ENCODE peak calls at places on chromosomes 1 and 21, in nine cellular contexts. I, B, W, J, S, Z, K, H and E are unnamed samples.

GRCh38 chr1:204190212-204191211 is 5.8 kb downstream of the KISS1 start:
- DNase-seq in K (peak; percentile 83), Z (peak; percentile 15), W (peak; percentile 43), B (no peak), H (no peak), J (no peak), S (peak; percentile 64), I (no peak), E (no peak)

GRCh38 chr1:1069711-1070676 is 4.1 kb downstream of the RNF223 start:
- DNase-seq in Z (no peak), W (no peak), B (no peak), S (no peak), H (no peak), I (no peak), K (no peak), J (no peak), E (no peak)

GRCh38 chr1:54870869-54871268 is 16.1 kb downstream of the DHCR24 start:
- DNase-seq in W (no peak), K (no peak), J (no peak), S (no peak), H (no peak), Z (no peak), B (no peak), I (no peak), E (no peak)

GRCh38 chr1:8598783-8599182 is 218.7 kb downstream of the RERE start:
- DNase-seq in Z (no peak), W (no peak), B (no peak), S (peak; percentile 13), H (no peak), K (no peak), I (no peak), J (no peak), E (no peak)

GRCh38 chr1:19597463-19598309 is 46.4 kb upstream of the NBL1 start:
- DNase-seq in B (no peak), J (no peak), Z (no peak), K (peak; percentile 31), H (no peak), I (no peak), S (peak; percentile 56), W (peak; percentile 30), E (peak; percentile 53)

GRCh38 chr21:44820851-44821250 is 3.0 kb upstream of the SUMO3 start:
- DNase-seq in S (peak; percentile 28), W (no peak), B (no peak), J (no peak), I (no peak), K (no peak), Z (no peak), H (no peak), E (no peak)

GRCh38 chr1:32963746-32964460 is 706 bp downstream of the RNF19B start:
- DNase-seq in Z (peak; percentile 43), J (peak; percentile 57), S (peak; percentile 46), W (peak; percentile 64), B (no peak), H (no peak), I (peak; percentile 68), K (no peak), E (peak; percentile 63)

GRCh38 chr1:213399695-213400094 is 348.7 kb downstream of the RPS6KC1 start:
- DNase-seq in J (no peak), W (peak; percentile 84), S (no peak), B (no peak), K (no peak), H (no peak), Z (no peak), I (no peak), E (no peak)

GRCh38 chr1:192557841-192558595 is 17.6 kb upstream of the RGS1 start:
- DNase-seq in K (no peak), B (no peak), H (no peak), W (no peak), S (no peak), Z (no peak), I (no peak), J (no peak), E (no peak)

GRCh38 chr1:10495942-10496341 is 21.2 kb downstream of the PEX14 start:
- DNase-seq in B (no peak), I (no peak), H (no peak), W (no peak), S (no peak), Z (no peak), K (no peak), J (no peak), E (peak; percentile 31)

GRCh38 chr1:31299365-31299764 is 2.5 kb downstream of the ZCCHC17 start:
- DNase-seq in J (no peak), I (no peak), S (peak; percentile 7), B (no peak), K (no peak), Z (no peak), W (peak; percentile 3), H (no peak), E (no peak)

GRCh38 chr1:234631721-234632125 is 21.7 kb upstream of the IRF2BP2 start:
- DNase-seq in S (peak; percentile 98), I (no peak), W (peak; percentile 53), K (no peak), Z (no peak), H (peak; percentile 75), B (no peak), J (no peak), E (no peak)

GRCh38 chr1:47594627-47595026 is 156.8 kb downstream of the FOXD2 start:
- DNase-seq in I (no peak), S (no peak), Z (no peak), J (no peak), K (no peak), B (no peak), H (no peak), W (no peak), E (no peak)

GRCh38 chr21:36178349-36178748 is 21.7 kb downstream of the DOP1B start:
- DNase-seq in S (no peak), K (peak; percentile 40), B (no peak), I (no peak), J (no peak), Z (no peak), H (no peak), W (no peak), E (no peak)

GRCh38 chr1:6207921-6208320 is 2.0 kb downstream of the RNF207 start:
- DNase-seq in B (no peak), K (no peak), Z (no peak), W (no peak), H (no peak), I (no peak), S (no peak), J (no peak), E (no peak)